ENCODE peak calls at places on chromosomes 5 and 9, in five cellular contexts. W is fibroblast of mammary gland, S is mucosa of descending colon, I is spleen, H is breast epithelium. L is an unnamed sample.

GRCh38 chr5:88813805-88814584 is 69.0 kb downstream of the MEF2C start:
- DNase-seq in W (no peak), S (no peak), I (no peak), H (no peak), L (no peak)

GRCh38 chr9:98742325-98743280 is 33.9 kb upstream of the GABBR2 start:
- DNase-seq in W (peak), S (no peak), I (no peak), H (no peak), L (peak)

GRCh38 chr9:110977259-110977709 is 61.0 kb downstream of the LPAR1 start:
- DNase-seq in W (peak), S (no peak), I (no peak), H (no peak), L (peak)

GRCh38 chr5:1400936-1401335 is 44.3 kb downstream of the SLC6A3 start:
- DNase-seq in W (no peak), S (no peak), I (no peak), H (no peak), L (no peak)

GRCh38 chr9:114002986-114003740 is 74.9 kb downstream of the AMBP start:
- DNase-seq in W (no peak), S (no peak), I (peak), H (peak), L (peak)

GRCh38 chr9:107439991-107440456 is 49.5 kb downstream of the KLF4 start:
- DNase-seq in W (no peak), S (no peak), I (no peak), H (no peak), L (no peak)

GRCh38 chr9:35311891-35312639 is 150.3 kb downstream of the UNC13B start:
- DNase-seq in W (peak), S (no peak), I (no peak), H (no peak), L (peak)

GRCh38 chr5:15690611-15691010 is 190.6 kb downstream of the FBXL7 start:
- DNase-seq in W (peak), S (no peak), I (no peak), H (no peak), L (no peak)

GRCh38 chr9:123769723-123770122 is 160.2 kb downstream of the DENND1A start:
- DNase-seq in W (peak), S (no peak), I (no peak), H (no peak), L (no peak)

GRCh38 chr5:83000448-83000847 is 76.7 kb downstream of the TMEM167A start:
- DNase-seq in W (peak), S (no peak), I (no peak), H (no peak), L (no peak)

GRCh38 chr9:84822589-84823233 is 153.2 kb downstream of the NTRK2 start:
- DNase-seq in W (no peak), S (no peak), I (no peak), H (no peak), L (no peak)

GRCh38 chr5:76202182-76202581 is 119.0 kb downstream of the SV2C start:
- DNase-seq in W (no peak), S (no peak), I (no peak), H (no peak), L (no peak)

GRCh38 chr5:173629628-173630027 is 13.2 kb upstream of the BOD1 start:
- DNase-seq in W (no peak), S (no peak), I (no peak), H (no peak), L (no peak)

GRCh38 chr5:74281191-74281590 is 359.3 kb downstream of the ENC1 start:
- DNase-seq in W (no peak), S (no peak), I (no peak), H (no peak), L (no peak)

GRCh38 chr5:83227611-83228010 is 150.3 kb downstream of the XRCC4 start:
- DNase-seq in W (no peak), S (no peak), I (no peak), H (no peak), L (peak)

GRCh38 chr9:76400534-76401096 is 6.4 kb upstream of the RFK start:
- DNase-seq in W (no peak), S (no peak), I (no peak), H (no peak), L (no peak)

GRCh38 chr9:38439291-38439915 is 15.1 kb upstream of the IGFBPL1 start:
- DNase-seq in W (no peak), S (no peak), I (no peak), H (no peak), L (no peak)

GRCh38 chr5:178205010-178205748 is 846 bp downstream of the HNRNPAB start:
- DNase-seq in W (peak), S (peak), I (peak), H (peak), L (peak)

GRCh38 chr9:94280409-94280989 is 21.4 kb downstream of the ZNF169 start:
- DNase-seq in W (no peak), S (no peak), I (no peak), H (no peak), L (no peak)

GRCh38 chr9:114087721-114088120 is 9.6 kb upstream of the AMBP start:
- DNase-seq in W (no peak), S (no peak), I (peak), H (no peak), L (no peak)

GRCh38 chr5:137320056-137321045 is 178.8 kb downstream of the SPOCK1 start:
- DNase-seq in W (peak), S (peak), I (no peak), H (no peak), L (peak)

GRCh38 chr9:91623004-91623403 is 199.4 kb upstream of the NFIL3 start:
- DNase-seq in W (peak), S (no peak), I (no peak), H (no peak), L (no peak)

GRCh38 chr5:60812426-60812825 is 31.6 kb downstream of the ELOVL7 start:
- DNase-seq in W (no peak), S (no peak), I (no peak), H (no peak), L (no peak)

GRCh38 chr5:167912944-167913343 is 378.5 kb upstream of the WWC1 start:
- DNase-seq in W (no peak), S (no peak), I (no peak), H (no peak), L (no peak)

GRCh38 chr9:88180084-88180765 is 42.0 kb upstream of the SPATA31C2 start:
- DNase-seq in W (no peak), S (no peak), I (no peak), H (no peak), L (no peak)

GRCh38 chr5:139383275-139383992 is at the start of gene SLC23A1:
- DNase-seq in W (no peak), S (peak), I (peak), H (no peak), L (peak)

GRCh38 chr5:175472378-175472777 is 6.0 kb upstream of the SFXN1 start:
- DNase-seq in W (no peak), S (no peak), I (no peak), H (no peak), L (no peak)

GRCh38 chr9:32378496-32378895 is 5.9 kb upstream of the ACO1 start:
- DNase-seq in W (peak), S (peak), I (no peak), H (no peak), L (peak)

GRCh38 chr9:83133316-83133715 is 70.4 kb upstream of the RASEF start:
- DNase-seq in W (no peak), S (no peak), I (no peak), H (no peak), L (no peak)

GRCh38 chr9:34010979-34011378 is 37.7 kb downstream of the UBAP2 start:
- DNase-seq in W (peak), S (peak), I (no peak), H (no peak), L (peak)

GRCh38 chr9:72974501-72974900 is 21.6 kb upstream of the ALDH1A1 start:
- DNase-seq in W (no peak), S (no peak), I (no peak), H (no peak), L (no peak)

GRCh38 chr9:107681988-107682387 is 192.4 kb upstream of the KLF4 start:
- DNase-seq in W (no peak), S (no peak), I (no peak), H (no peak), L (no peak)

GRCh38 chr9:124780060-124780756 is 3.3 kb downstream of the OLFML2A start:
- DNase-seq in W (peak), S (no peak), I (peak), H (no peak), L (peak)

GRCh38 chr5:102664946-102665345 is 90.2 kb upstream of the PAM start:
- DNase-seq in W (no peak), S (no peak), I (no peak), H (no peak), L (no peak)

GRCh38 chr5:90877049-90877448 is 318.5 kb downstream of the ADGRV1 start:
- DNase-seq in W (no peak), S (no peak), I (no peak), H (no peak), L (no peak)

DNA sequence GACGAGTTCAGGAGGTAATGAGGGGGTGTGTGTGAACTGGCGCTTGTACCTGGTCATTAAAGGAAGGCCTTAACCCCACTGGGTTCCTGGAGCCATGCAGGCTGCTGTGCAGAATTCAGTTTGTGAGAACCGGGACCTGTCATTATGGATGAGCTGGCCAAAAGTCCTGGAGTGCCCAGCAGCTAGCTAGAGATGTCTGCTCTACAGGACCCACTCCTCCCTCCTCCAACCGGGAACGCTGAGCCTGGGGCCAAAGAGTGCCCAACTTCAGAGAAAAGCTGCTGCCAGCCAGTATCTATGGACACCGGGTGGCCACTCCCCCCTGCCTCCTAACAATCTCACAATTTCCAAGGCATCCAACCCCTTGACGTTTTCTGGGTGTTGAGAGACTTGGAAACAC is 1.2 kb downstream of the ENTREP1 start:
- DNase-seq in W (no peak), S (no peak), I (no peak), H (no peak), L (no peak)
- H3K4me3 ChIP-seq in W (no peak), S (no peak), I (no peak), H (peak), L (no peak)

GRCh38 chr5:132458651-132459030 is 31.9 kb downstream of the IRF1 start:
- DNase-seq in W (peak), S (no peak), I (no peak), H (no peak), L (no peak)

GRCh38 chr5:132457371-132458225 is 33.0 kb downstream of the IRF1 start:
- DNase-seq in W (peak), S (no peak), I (peak), H (no peak), L (peak)

GRCh38 chr5:132458226-132458560 is 32.4 kb downstream of the IRF1 start:
- DNase-seq in W (peak), S (no peak), I (no peak), H (no peak), L (no peak)

GRCh38 chr5:132455614-132456115 is 34.9 kb downstream of the IRF1 start:
- DNase-seq in W (no peak), S (no peak), I (peak), H (no peak), L (no peak)

DNA sequence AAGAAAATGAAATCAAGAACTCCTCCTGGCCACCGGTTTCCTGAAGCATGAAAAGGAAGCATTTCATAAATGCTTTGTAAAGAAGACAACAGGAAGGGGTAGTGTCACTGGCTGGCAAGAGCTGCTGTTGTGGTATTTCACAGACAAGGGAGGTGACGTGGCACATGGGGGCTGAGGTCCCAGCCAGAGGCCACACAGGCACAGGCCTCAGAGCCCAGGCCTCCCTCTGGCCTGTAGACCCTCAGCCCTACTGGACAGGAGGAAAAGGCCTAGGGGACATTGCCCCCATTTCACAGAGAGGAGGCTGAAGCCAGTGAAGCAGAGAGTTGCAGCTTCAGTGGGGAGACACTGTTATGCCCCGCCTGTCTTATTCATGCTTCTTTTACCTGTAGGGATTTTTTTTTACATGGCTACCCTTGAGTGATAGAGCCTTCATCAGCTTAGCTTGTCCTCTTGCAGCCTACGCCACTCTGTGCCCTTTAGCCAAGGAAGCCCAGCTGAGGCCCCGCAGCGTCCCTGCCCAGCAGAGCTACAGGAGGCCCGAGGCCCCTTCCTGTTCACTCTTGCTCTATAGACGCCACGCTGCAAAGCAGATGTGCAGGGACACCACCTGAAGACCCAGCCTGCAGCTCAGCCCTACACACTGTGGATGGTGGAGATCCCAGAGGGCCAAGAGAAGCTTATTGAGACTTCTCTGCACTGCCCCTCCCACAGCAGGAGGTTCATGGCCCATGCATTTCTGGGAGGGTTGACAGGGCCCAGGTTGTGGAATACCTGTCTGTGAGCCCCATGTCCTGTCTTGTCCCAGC is 33.8 kb downstream of the IRF1 start:
- DNase-seq in W (peak), S (peak), I (peak), H (no peak), L (peak)
- TF ChIP-seq CTCF in W (no peak), S (no peak), I (no peak), H (no peak), L (no peak)

DNA sequence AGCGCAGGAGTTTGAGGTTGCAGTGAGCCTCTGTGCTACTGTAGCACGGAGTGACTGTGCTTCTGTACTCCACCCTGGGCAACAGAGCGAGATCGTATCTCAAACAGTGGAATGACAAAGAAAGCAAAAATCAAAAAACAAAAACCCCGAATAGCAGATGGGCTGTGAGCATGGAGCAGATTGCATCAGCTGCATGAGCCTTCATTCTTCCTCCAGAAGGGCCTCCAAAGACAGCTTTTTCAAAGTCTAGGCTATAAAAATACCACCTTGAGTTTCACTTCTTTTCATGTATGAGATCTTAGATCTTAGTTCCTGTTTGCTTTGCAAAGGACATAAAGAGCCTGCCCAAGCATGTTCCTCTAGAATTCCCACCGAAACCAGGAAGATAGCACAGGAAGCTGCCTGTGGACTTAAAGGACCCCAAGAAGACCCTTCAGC is 15.0 kb upstream of the HSPB3 start:
- DNase-seq in W (no peak), S (no peak), I (no peak), H (no peak), L (no peak)
- H3K4me3 ChIP-seq in W (no peak), S (no peak), I (no peak), H (no peak), L (no peak)

GRCh38 chr5:56827043-56827442 is 11.7 kb downstream of the MAP3K1 start:
- DNase-seq in W (no peak), S (no peak), I (peak), H (no peak), L (no peak)
- TF ChIP-seq CTCF in W (peak), S (no peak), I (no peak), H (peak), L (peak)

GRCh38 chr5:50559955-50560354 is 106.5 kb upstream of the PARP8 start:
- DNase-seq in W (no peak), S (no peak), I (no peak), H (no peak), L (no peak)
- H3K4me3 ChIP-seq in W (no peak), S (no peak), I (no peak), H (no peak), L (no peak)

DNA sequence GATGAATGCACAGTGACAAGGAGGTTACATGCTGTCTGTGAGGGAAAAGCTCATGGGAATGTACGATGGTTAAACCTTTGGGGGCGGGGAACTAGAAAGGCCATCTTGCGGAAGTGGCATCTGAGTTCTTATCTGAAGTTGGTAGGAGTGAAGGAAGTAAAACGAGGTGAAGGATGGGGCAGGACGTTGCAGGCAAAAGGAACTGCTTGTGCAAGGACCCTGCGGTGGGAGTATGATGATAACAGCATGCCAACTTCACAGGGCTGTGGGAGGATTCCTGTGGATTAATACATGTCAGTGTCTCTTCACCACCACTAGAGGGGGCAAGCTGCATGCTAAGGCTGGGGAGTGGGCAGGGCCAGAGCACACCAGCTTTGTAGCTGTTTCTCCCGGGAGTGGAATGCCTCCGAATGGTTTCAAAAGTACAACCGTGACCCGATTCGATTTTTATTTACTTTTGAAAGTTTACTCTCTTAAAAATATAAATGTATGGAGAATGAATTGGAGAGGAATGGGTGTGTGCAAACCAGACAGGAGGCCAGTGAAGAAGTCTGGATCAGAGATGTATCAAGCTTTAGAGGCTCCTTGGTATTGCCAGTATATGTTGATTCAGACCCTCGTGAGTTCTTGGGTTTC is 62.5 kb downstream of the CYFIP2 start:
- DNase-seq in W (peak), S (peak), I (peak), H (no peak), L (peak)
- TF ChIP-seq CTCF in W (peak), S (peak), I (peak), H (peak), L (peak)

DNA sequence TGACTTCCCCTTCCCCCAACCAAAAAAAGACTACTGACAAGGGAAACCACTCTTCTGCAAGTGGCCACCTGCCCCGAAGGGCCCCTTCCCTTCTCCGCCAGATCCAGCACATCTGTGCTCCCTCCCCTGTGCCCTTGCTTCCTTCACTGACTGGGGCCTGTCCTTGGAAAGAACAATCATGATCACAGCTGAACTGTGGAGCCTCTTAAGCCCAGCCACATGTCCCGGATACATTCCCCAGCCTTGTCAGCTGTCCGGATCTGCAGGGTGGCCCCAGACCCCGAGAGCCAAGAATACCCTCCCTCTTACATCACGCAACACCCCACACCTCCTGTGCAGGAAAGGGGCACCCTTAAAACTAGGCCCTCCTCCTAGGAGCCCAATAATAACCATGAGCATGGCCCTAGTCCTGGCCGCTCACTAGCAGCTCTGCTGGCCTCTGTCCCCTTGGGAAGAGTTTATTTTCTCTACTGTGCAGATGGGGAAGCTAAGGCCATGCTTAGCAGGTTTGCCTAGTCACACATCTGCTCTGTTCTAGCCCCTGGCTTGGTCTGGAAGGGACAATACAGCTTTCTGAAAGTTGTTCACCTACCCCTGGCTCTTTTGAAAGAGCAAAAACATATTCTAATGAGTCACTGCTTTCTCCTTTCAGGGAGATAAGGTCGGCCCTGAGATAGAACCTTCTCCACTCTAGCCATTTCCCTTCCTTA is 3.8 kb downstream of the SPRY4 start:
- DNase-seq in W (no peak), S (no peak), I (no peak), H (no peak), L (peak)
- H3K4me3 ChIP-seq in W (peak), S (no peak), I (peak), H (peak), L (peak)

GRCh38 chr9:8978334-8978733 is 1178.8 kb upstream of the DMAC1 start:
- DNase-seq in W (no peak), S (no peak), I (no peak), H (no peak), L (no peak)
- TF ChIP-seq CTCF in W (no peak), S (no peak), I (no peak), H (no peak), L (no peak)

GRCh38 chr9:134375011-134375390 is 48.7 kb downstream of the RXRA start:
- DNase-seq in W (peak), S (no peak), I (no peak), H (peak), L (no peak)
- H3K4me3 ChIP-seq in W (no peak), S (no peak), I (peak), H (peak), L (no peak)

GRCh38 chr9:134057751-134058701 is 9.8 kb downstream of the BRD3 start:
- DNase-seq in W (no peak), S (no peak), I (peak), H (peak), L (no peak)

GRCh38 chr9:134059188-134059641 is 8.6 kb downstream of the BRD3 start:
- DNase-seq in W (no peak), S (no peak), I (peak), H (no peak), L (no peak)

GRCh38 chr9:134057311-134057665 is 10.5 kb downstream of the BRD3 start:
- DNase-seq in W (no peak), S (no peak), I (peak), H (no peak), L (no peak)

GRCh38 chr9:134059661-134060395 is 8.0 kb downstream of the BRD3 start:
- DNase-seq in W (no peak), S (no peak), I (peak), H (peak), L (no peak)

GRCh38 chr9:134058716-134059115 is 9.1 kb downstream of the BRD3 start:
- DNase-seq in W (peak), S (no peak), I (peak), H (peak), L (no peak)
- TF ChIP-seq CTCF in W (no peak), S (no peak), I (no peak), H (no peak), L (peak)